ENCODE peak calls at places on chromosomes 3 and 15, in four cellular contexts. I is ELR, Q is GM12892, A is foreskin fibroblast. U is an unnamed sample.

GRCh38 chr3:14307953-14308352 is 94.5 kb upstream of the SLC6A6 start:
- DNase-seq in I (no peak), Q (no peak), A (no peak), U (no peak)

GRCh38 chr3:183579967-183580720 is 24.6 kb upstream of the KLHL6 start:
- DNase-seq in I (peak; percentile 7), Q (no peak), A (peak; percentile 45), U (no peak)

GRCh38 chr3:124837730-124838186 is 49.4 kb downstream of the ITGB5 start:
- DNase-seq in I (peak; percentile 93), Q (no peak), A (peak; percentile 73), U (peak; percentile 14)

GRCh38 chr15:98292442-98293240 is 332.1 kb downstream of the ARRDC4 start:
- DNase-seq in I (peak; percentile 48), Q (peak; percentile 42), A (peak; percentile 44), U (peak; percentile 76)

GRCh38 chr3:114567774-114568173 is 273.9 kb downstream of the TIGIT start:
- DNase-seq in I (no peak), Q (no peak), A (no peak), U (no peak)

GRCh38 chr15:49877871-49878511 is 241.0 kb downstream of the ATP8B4 start:
- DNase-seq in I (no peak), Q (no peak), A (peak; percentile 67), U (no peak)

GRCh38 chr15:37773111-37773860 is 161.2 kb upstream of the TMCO5A start:
- DNase-seq in I (peak; percentile 81), Q (no peak), A (peak; percentile 76), U (no peak)

GRCh38 chr3:14278265-14278798 is 99.7 kb downstream of the LSM3 start:
- DNase-seq in I (no peak), Q (no peak), A (no peak), U (no peak)

GRCh38 chr3:102488316-102488715 is 53.5 kb downstream of the ZPLD1 start:
- DNase-seq in I (no peak), Q (no peak), A (no peak), U (no peak)

GRCh38 chr3:72593881-72594397 is 254.3 kb downstream of the SHQ1 start:
- DNase-seq in I (no peak), Q (no peak), A (no peak), U (no peak)

GRCh38 chr3:174931473-174931872 is 72.3 kb downstream of the NAALADL2 start:
- DNase-seq in I (peak; percentile 46), Q (no peak), A (peak; percentile 34), U (no peak)

GRCh38 chr3:188389711-188390346 is 235.9 kb downstream of the LPP start:
- DNase-seq in I (no peak), Q (no peak), A (no peak), U (no peak)

GRCh38 chr3:189718215-189718614 is 87.0 kb downstream of the TP63 start:
- DNase-seq in I (no peak), Q (no peak), A (no peak), U (no peak)

GRCh38 chr3:114213669-114214541 is 23.5 kb downstream of the ZNF80 start:
- DNase-seq in I (peak; percentile 90), Q (no peak), A (peak; percentile 96), U (no peak)

GRCh38 chr3:124352143-124352528 is 360.2 kb upstream of the ROPN1 start:
- DNase-seq in I (no peak), Q (no peak), A (no peak), U (no peak)

GRCh38 chr3:154954750-154955149 is 125.4 kb upstream of the MME start:
- DNase-seq in I (peak; percentile 75), Q (no peak), A (peak; percentile 74), U (no peak)

GRCh38 chr3:30518201-30518864 is 88.1 kb upstream of the TGFBR2 start:
- DNase-seq in I (no peak), Q (no peak), A (peak; percentile 38), U (no peak)

GRCh38 chr3:139260793-139261736 is 82.8 kb upstream of the MRPS22 start:
- DNase-seq in I (no peak), Q (no peak), A (no peak), U (no peak)

GRCh38 chr3:120013481-120013880 is 80.8 kb downstream of the GSK3B start:
- DNase-seq in I (no peak), Q (no peak), A (no peak), U (no peak)

GRCh38 chr3:70120360-70120966 is 120.9 kb downstream of the SAMMSON start:
- DNase-seq in I (peak; percentile 62), Q (peak; percentile 38), A (peak; percentile 28), U (peak; percentile 43)

GRCh38 chr15:90495067-90495466 is 34.7 kb upstream of the CRTC3 start:
- DNase-seq in I (no peak), Q (no peak), A (peak; percentile 15), U (no peak)

GRCh38 chr15:69388259-69388658 is 25.9 kb upstream of the KIF23 start:
- DNase-seq in I (peak; percentile 82), Q (no peak), A (peak; percentile 84), U (no peak)

GRCh38 chr3:9014189-9014588 is 50.9 kb upstream of the RAD18 start:
- DNase-seq in I (peak; percentile 21), Q (no peak), A (peak; percentile 50), U (no peak)

GRCh38 chr3:124108446-124108845 is 116.5 kb upstream of the ROPN1 start:
- DNase-seq in I (no peak), Q (no peak), A (no peak), U (no peak)

GRCh38 chr3:143002083-143002712 is 828 bp downstream of the U2SURP start:
- DNase-seq in I (peak; percentile 57), Q (no peak), A (peak; percentile 48), U (no peak)

GRCh38 chr3:15952543-15953175 is 154.9 kb upstream of the ANKRD28 start:
- DNase-seq in I (peak; percentile 23), Q (no peak), A (peak; percentile 72), U (no peak)

GRCh38 chr3:19526071-19526470 is 377.8 kb downstream of the KCNH8 start:
- DNase-seq in I (no peak), Q (no peak), A (no peak), U (no peak)

GRCh38 chr3:40877651-40878463 is 321.4 kb upstream of the CTNNB1 start:
- DNase-seq in I (no peak), Q (no peak), A (no peak), U (no peak)

GRCh38 chr3:124558898-124559649 is 171.2 kb upstream of the UMPS start:
- DNase-seq in I (peak; percentile 88), Q (no peak), A (peak; percentile 96), U (no peak)

GRCh38 chr3:185325946-185326791 is 36.8 kb upstream of the MAP3K13 start:
- DNase-seq in I (no peak), Q (no peak), A (no peak), U (no peak)

GRCh38 chr3:126713229-126713628 is 9.2 kb downstream of the CHCHD6 start:
- DNase-seq in I (no peak), Q (no peak), A (no peak), U (no peak)

GRCh38 chr15:68518046-68518445 is 60.7 kb upstream of the CORO2B start:
- DNase-seq in I (no peak), Q (no peak), A (no peak), U (no peak)

GRCh38 chr15:31360843-31361763 is 34.5 kb downstream of the KLF13 start:
- DNase-seq in I (no peak), Q (peak; percentile 75), A (no peak), U (no peak)

GRCh38 chr15:42427429-42428223 is 63.3 kb downstream of the ZNF106 start:
- DNase-seq in I (peak; percentile 67), Q (no peak), A (peak; percentile 71), U (no peak)

GRCh38 chr3:127044996-127045395 is 62.1 kb downstream of the PLXNA1 start:
- DNase-seq in I (peak; percentile 25), Q (no peak), A (no peak), U (no peak)

GRCh38 chr3:188712257-188712924 is 459.4 kb upstream of the TPRG1 start:
- DNase-seq in I (peak; percentile 76), Q (no peak), A (peak; percentile 51), U (no peak)

GRCh38 chr3:11328196-11328945 is 56.2 kb downstream of the ATG7 start:
- DNase-seq in I (peak; percentile 47), Q (no peak), A (peak; percentile 35), U (no peak)

U was measured in neural crest cell.